ENCODE peak calls at places on chromosomes 5 and 9, in seven cellular contexts. T is gastrocnemius medialis; C is activated naive CD8-positive, alpha-beta T cell treated with anti-CD3 and anti-CD28 coated beads, Interleukin-2, amount 10 ng/mL, durations not matched to agents 7 days and 5 days; D is body of pancreas; O is activated T-cell treated with anti-CD3 and anti-CD28 coated beads, Interleukin-2, amount 50 U/mL, for 72 hours; E is activated CD8-positive, alpha-beta T cell treated with anti-CD3 and anti-CD28 coated beads, Interleukin-2, amount 10 ng/mL, durations not matched to agents 7 days and 5 days; I is lower lobe of right lung. L is an unnamed sample.

GRCh38 chr5:137016783-137017324 is 482.3 kb downstream of the SPOCK1 start:
- ATAC-seq in O (no peak), I (no peak), T (no peak), E (no peak), C (no peak), D (no peak), L (no peak)

GRCh38 chr5:149931992-149932436 is 12.6 kb downstream of the PDE6A start:
- ATAC-seq in T (peak; percentile 62), E (no peak), I (no peak), D (no peak), C (no peak), O (no peak), L (no peak)

GRCh38 chr5:71925608-71926091 is 181.6 kb upstream of the MAP1B start:
- ATAC-seq in T (no peak), O (no peak), C (no peak), I (no peak), D (no peak), E (no peak), L (peak; percentile 64)

GRCh38 chr5:86644843-86645242 is 27.1 kb downstream of the COX7C start:
- ATAC-seq in I (no peak), T (no peak), E (no peak), D (no peak), O (no peak), C (no peak), L (no peak)

GRCh38 chr5:156824800-156825199 is 25.3 kb upstream of the PPP1R2B start:
- ATAC-seq in D (no peak), O (no peak), E (no peak), T (peak; percentile 78), I (no peak), C (no peak), L (no peak)

GRCh38 chr5:153781325-153781724 is 257.4 kb downstream of the FAM114A2 start:
- ATAC-seq in O (no peak), T (no peak), E (no peak), C (no peak), D (no peak), I (no peak), L (no peak)

GRCh38 chr9:2872941-2873323 is 29.0 kb upstream of the PUM3 start:
- ATAC-seq in I (no peak), T (no peak), C (no peak), D (no peak), E (no peak), O (peak; percentile 90), L (no peak)

GRCh38 chr5:32767948-32768427 is 56.9 kb downstream of the NPR3 start:
- ATAC-seq in I (no peak), T (peak; percentile 58), D (no peak), C (no peak), O (no peak), E (no peak), L (no peak)

GRCh38 chr5:74953961-74954720 is 88.0 kb upstream of the FAM169A start:
- ATAC-seq in E (no peak), D (no peak), C (no peak), T (no peak), I (peak; percentile 21), O (peak; percentile 59), L (no peak)

GRCh38 chr5:160802567-160802966 is 49.4 kb downstream of the ATP10B start:
- ATAC-seq in D (peak; percentile 48), I (no peak), E (no peak), C (no peak), T (no peak), O (no peak), L (no peak)

GRCh38 chr5:71932131-71932635 is 175.1 kb upstream of the MAP1B start:
- ATAC-seq in T (no peak), C (no peak), I (no peak), D (peak; percentile 62), E (no peak), O (no peak), L (peak; percentile 52)

GRCh38 chr5:141529002-141529401 is 40.1 kb downstream of the PCDHGC5 start:
- ATAC-seq in I (peak; percentile 40), E (no peak), D (peak; percentile 39), O (peak; percentile 21), C (no peak), T (peak; percentile 66), L (peak; percentile 30)

GRCh38 chr9:69186841-69187611 is 12.9 kb downstream of the TJP2 start:
- ATAC-seq in E (no peak), C (no peak), I (peak; percentile 79), O (no peak), T (no peak), D (peak; percentile 74), L (peak; percentile 63)

GRCh38 chr5:177186645-177187044 is 53.1 kb downstream of the NSD1 start:
- ATAC-seq in E (no peak), O (no peak), C (no peak), T (no peak), D (no peak), I (no peak), L (no peak)

L was measured in gastroesophageal sphincter.